ENCODE peak calls at places on chromosome 12, in five cellular contexts. E is heart left ventricle; I is neural crest cell; A is dermis microvascular lymphatic vessel endothelial cell; O is stimulated activated CD4-positive, alpha-beta T cell treated with anti-CD3 and anti-CD28 coated beads, Interleukin-4, amount 100 ng/mL, for 48 hours. C is an unnamed sample.
A peak's percentile ranks its signal among the peaks of the same experiment; 100 is the strongest.

GRCh38 chr12:67456281-67456918 is 187.2 kb downstream of the CAND1 start:
- DNase-seq in A (no peak), I (no peak), O (no peak), E (peak; percentile 54), C (no peak)

GRCh38 chr12:113135178-113136127 is at the start of gene RASAL1:
- DNase-seq in O (peak; percentile 82), A (peak; percentile 7), E (peak; percentile 13), I (no peak), C (no peak)

GRCh38 chr12:109140560-109140959 is 24.2 kb downstream of the ACACB start:
- DNase-seq in A (no peak), I (no peak), O (no peak), E (no peak), C (no peak)

GRCh38 chr12:120846721-120847120 is 57.4 kb downstream of the SPPL3 start:
- DNase-seq in E (no peak), O (no peak), A (peak; percentile 13), I (no peak), C (no peak)

GRCh38 chr12:15532364-15532977 is 210.2 kb downstream of the PTPRO start:
- DNase-seq in I (no peak), O (peak; percentile 33), E (no peak), A (peak; percentile 50), C (no peak)

GRCh38 chr12:27361372-27361771 is 28.7 kb downstream of the BMAL2 start:
- DNase-seq in E (no peak), A (no peak), I (no peak), O (no peak), C (no peak)

GRCh38 chr12:52121848-52122838 is 42.6 kb downstream of the SMIM41 start:
- DNase-seq in E (peak; percentile 75), O (peak; percentile 57), A (peak; percentile 58), I (peak; percentile 71), C (no peak)

GRCh38 chr12:31031951-31032335 is 41.7 kb upstream of the DDX11 start:
- DNase-seq in A (no peak), I (no peak), O (no peak), E (no peak), C (no peak)

GRCh38 chr12:84077692-84078091 is 834.9 kb downstream of the SLC6A15 start:
- DNase-seq in O (no peak), A (no peak), E (no peak), I (no peak), C (no peak)

GRCh38 chr12:15728118-15728598 is 61.0 kb downstream of the EPS8 start:
- DNase-seq in I (no peak), E (no peak), O (no peak), A (peak; percentile 87), C (peak; percentile 51)

GRCh38 chr12:27463826-27464554 is 17.5 kb downstream of the SMCO2 start:
- DNase-seq in I (no peak), E (peak; percentile 76), O (peak; percentile 17), A (no peak), C (no peak)

GRCh38 chr12:6347367-6348338 is 5.8 kb upstream of the TNFRSF1A start:
- DNase-seq in I (no peak), O (no peak), A (peak; percentile 81), E (peak; percentile 67), C (peak; percentile 75)

GRCh38 chr12:124923906-124924734 is 9.7 kb upstream of the UBC start:
- DNase-seq in A (no peak), I (no peak), E (no peak), O (no peak), C (no peak)

GRCh38 chr12:121296618-121297476 is at the start of gene CAMKK2:
- DNase-seq in E (peak; percentile 85), O (peak; percentile 82), A (peak; percentile 84), I (peak; percentile 76), C (peak; percentile 29)

GRCh38 chr12:102631274-102631673 is 150.9 kb upstream of the IGF1 start:
- DNase-seq in A (no peak), I (no peak), O (no peak), E (no peak), C (no peak)

GRCh38 chr12:29578070-29578469 is 80.6 kb upstream of the OVCH1 start:
- DNase-seq in O (no peak), E (no peak), A (peak; percentile 94), I (no peak), C (peak; percentile 49)